ENCODE peak calls at places on chromosomes 5 and 9, in five cellular contexts. One of them, this sample, is unnamed.

GRCh38 chr5:112240011-112240410 is 179.1 kb downstream of the EPB41L4A start:
- DNase-seq in NCI-H1048: no peak
- DNase-seq in astrocyte: no peak
- DNase-seq in NT2/D1: no peak
- DNase-seq in fibroblast of pulmonary artery: no peak
- DNase-seq in this sample: no peak

GRCh38 chr5:86757824-86758223 is 140.1 kb downstream of the COX7C start:
- DNase-seq in NCI-H1048: no peak
- DNase-seq in astrocyte: peak
- DNase-seq in NT2/D1: no peak
- DNase-seq in fibroblast of pulmonary artery: peak
- DNase-seq in this sample: no peak

GRCh38 chr5:143182106-143182505 is 221.4 kb downstream of the NR3C1 start:
- DNase-seq in NCI-H1048: no peak
- DNase-seq in astrocyte: no peak
- DNase-seq in NT2/D1: no peak
- DNase-seq in fibroblast of pulmonary artery: peak
- DNase-seq in this sample: no peak

GRCh38 chr5:56829137-56829536 is 13.8 kb downstream of the MAP3K1 start:
- DNase-seq in NCI-H1048: no peak
- DNase-seq in astrocyte: peak
- DNase-seq in NT2/D1: no peak
- DNase-seq in fibroblast of pulmonary artery: no peak
- DNase-seq in this sample: no peak

GRCh38 chr9:852539-852938 is 11.0 kb downstream of the DMRT1 start:
- DNase-seq in NCI-H1048: no peak
- DNase-seq in astrocyte: no peak
- DNase-seq in NT2/D1: no peak
- DNase-seq in fibroblast of pulmonary artery: no peak
- DNase-seq in this sample: no peak

GRCh38 chr5:120985526-120985925 is 521.4 kb downstream of the PRR16 start:
- DNase-seq in NCI-H1048: no peak
- DNase-seq in astrocyte: no peak
- DNase-seq in NT2/D1: no peak
- DNase-seq in fibroblast of pulmonary artery: no peak
- DNase-seq in this sample: no peak

GRCh38 chr9:69188975-69189374 is 14.9 kb downstream of the TJP2 start:
- DNase-seq in NCI-H1048: no peak
- DNase-seq in astrocyte: no peak
- DNase-seq in NT2/D1: no peak
- DNase-seq in fibroblast of pulmonary artery: no peak
- DNase-seq in this sample: no peak

GRCh38 chr9:137095664-137096517 is 9.1 kb downstream of the MAN1B1 start:
- DNase-seq in NCI-H1048: no peak
- DNase-seq in astrocyte: no peak
- DNase-seq in NT2/D1: no peak
- DNase-seq in fibroblast of pulmonary artery: no peak
- DNase-seq in this sample: no peak

GRCh38 chr5:161064800-161065199 is 212.8 kb upstream of the ATP10B start:
- DNase-seq in NCI-H1048: no peak
- DNase-seq in astrocyte: no peak
- DNase-seq in NT2/D1: no peak
- DNase-seq in fibroblast of pulmonary artery: no peak
- DNase-seq in this sample: no peak

GRCh38 chr5:127358274-127358673 is 67.7 kb downstream of the MEGF10 start:
- DNase-seq in NCI-H1048: no peak
- DNase-seq in astrocyte: peak
- DNase-seq in NT2/D1: no peak
- DNase-seq in fibroblast of pulmonary artery: peak
- DNase-seq in this sample: no peak

GRCh38 chr9:16899611-16900010 is 29.1 kb upstream of the BNC2 start:
- DNase-seq in NCI-H1048: no peak
- DNase-seq in astrocyte: peak
- DNase-seq in NT2/D1: peak
- DNase-seq in fibroblast of pulmonary artery: no peak
- DNase-seq in this sample: no peak

GRCh38 chr5:103207653-103208052 is 50.9 kb upstream of the MACIR start:
- DNase-seq in NCI-H1048: no peak
- DNase-seq in astrocyte: peak
- DNase-seq in NT2/D1: no peak
- DNase-seq in fibroblast of pulmonary artery: peak
- DNase-seq in this sample: no peak

GRCh38 chr9:70021026-70021571 is 22.5 kb upstream of the MAMDC2 start:
- DNase-seq in NCI-H1048: no peak
- DNase-seq in astrocyte: peak
- DNase-seq in NT2/D1: no peak
- DNase-seq in fibroblast of pulmonary artery: peak
- DNase-seq in this sample: no peak

GRCh38 chr9:96458226-96458625 is 8.3 kb downstream of the HABP4 start:
- DNase-seq in NCI-H1048: no peak
- DNase-seq in astrocyte: no peak
- DNase-seq in NT2/D1: no peak
- DNase-seq in fibroblast of pulmonary artery: no peak
- DNase-seq in this sample: no peak

GRCh38 chr9:111037744-111038335 is 430 bp downstream of the LPAR1 start:
- DNase-seq in NCI-H1048: no peak
- DNase-seq in astrocyte: peak
- DNase-seq in NT2/D1: no peak
- DNase-seq in fibroblast of pulmonary artery: peak
- DNase-seq in this sample: no peak

GRCh38 chr5:147619281-147619680 is 109.4 kb upstream of the DPYSL3 start:
- DNase-seq in NCI-H1048: no peak
- DNase-seq in astrocyte: peak
- DNase-seq in NT2/D1: no peak
- DNase-seq in fibroblast of pulmonary artery: no peak
- DNase-seq in this sample: no peak

GRCh38 chr9:7143801-7144200 is 386.0 kb downstream of the KDM4C start:
- DNase-seq in NCI-H1048: no peak
- DNase-seq in astrocyte: no peak
- DNase-seq in NT2/D1: no peak
- DNase-seq in fibroblast of pulmonary artery: no peak
- DNase-seq in this sample: no peak

GRCh38 chr9:116494815-116495634 is 192.1 kb upstream of the TRIM32 start:
- DNase-seq in NCI-H1048: no peak
- DNase-seq in astrocyte: no peak
- DNase-seq in NT2/D1: peak
- DNase-seq in fibroblast of pulmonary artery: no peak
- DNase-seq in this sample: no peak

This sample was measured in fibroblast of the conjunctiva.